ENCODE peak calls at places on chromosomes 5 and 9, in eight cellular contexts. Z is fibroblast of the aortic adventitia, R is lower leg skin, P is choroid plexus epithelial cell, S is AG09309, L is neural progenitor cell, D is dorsolateral prefrontal cortex, T is fibroblast of pulmonary artery. V is an unnamed sample.

GRCh38 chr5:176793736-176794135 is 16.6 kb upstream of the UNC5A start:
- DNase-seq in Z (no peak), R (no peak), P (no peak), S (no peak), L (no peak), D (no peak), T (no peak), V (no peak)

GRCh38 chr9:121483049-121483448 is 16.6 kb downstream of the GGTA1 start:
- DNase-seq in Z (no peak), R (no peak), P (peak; percentile 18), S (no peak), L (no peak), D (no peak), T (no peak), V (peak; percentile 49)

GRCh38 chr5:170551076-170551475 is 47.3 kb downstream of the KCNIP1 start:
- DNase-seq in Z (no peak), R (no peak), P (no peak), S (no peak), L (no peak), D (no peak), T (no peak), V (no peak)

GRCh38 chr5:38830521-38831051 is 15.2 kb upstream of the OSMR start:
- DNase-seq in Z (no peak), R (no peak), P (peak; percentile 54), S (no peak), L (no peak), D (no peak), T (peak; percentile 59), V (peak; percentile 80)

GRCh38 chr5:73564018-73564417 is 1.4 kb downstream of the ANKRA2 start:
- DNase-seq in Z (peak; percentile 17), R (no peak), P (peak; percentile 15), S (no peak), L (no peak), D (no peak), T (peak; percentile 10), V (peak; percentile 25)

GRCh38 chr5:3024541-3024940 is 273.1 kb upstream of the IRX2 start:
- DNase-seq in Z (no peak), R (no peak), P (no peak), S (no peak), L (no peak), D (no peak), T (no peak), V (no peak)

GRCh38 chr9:20658677-20659473 is 25.2 kb upstream of the FOCAD start:
- DNase-seq in Z (no peak), R (no peak), P (peak; percentile 13), S (no peak), L (peak; percentile 30), D (no peak), T (peak; percentile 22), V (no peak)

GRCh38 chr9:9498147-9498546 is 1114.7 kb downstream of the PTPRD start:
- DNase-seq in Z (no peak), R (no peak), P (peak; percentile 0), S (no peak), L (no peak), D (no peak), T (no peak), V (no peak)

GRCh38 chr9:115635680-115636383 is 517.8 kb upstream of the PAPPA start:
- DNase-seq in Z (no peak), R (no peak), P (no peak), S (no peak), L (no peak), D (no peak), T (no peak), V (no peak)

GRCh38 chr5:66989286-66989685 is 207.3 kb downstream of the CD180 start:
- DNase-seq in Z (no peak), R (no peak), P (peak; percentile 89), S (no peak), L (peak; percentile 53), D (no peak), T (no peak), V (no peak)

GRCh38 chr5:52885614-52886013 is 97.9 kb downstream of the ITGA1 start:
- DNase-seq in Z (no peak), R (no peak), P (no peak), S (no peak), L (no peak), D (no peak), T (no peak), V (no peak)

GRCh38 chr5:52878671-52879070 is 91.0 kb downstream of the ITGA1 start:
- DNase-seq in Z (peak; percentile 41), R (no peak), P (peak; percentile 31), S (no peak), L (no peak), D (no peak), T (peak; percentile 64), V (peak; percentile 76)

GRCh38 chr5:52884453-52884852 is 96.7 kb downstream of the ITGA1 start:
- DNase-seq in Z (no peak), R (no peak), P (no peak), S (no peak), L (no peak), D (no peak), T (no peak), V (no peak)

GRCh38 chr5:52880541-52880940 is 92.8 kb downstream of the ITGA1 start:
- DNase-seq in Z (no peak), R (no peak), P (no peak), S (no peak), L (no peak), D (no peak), T (no peak), V (no peak)

DNA sequence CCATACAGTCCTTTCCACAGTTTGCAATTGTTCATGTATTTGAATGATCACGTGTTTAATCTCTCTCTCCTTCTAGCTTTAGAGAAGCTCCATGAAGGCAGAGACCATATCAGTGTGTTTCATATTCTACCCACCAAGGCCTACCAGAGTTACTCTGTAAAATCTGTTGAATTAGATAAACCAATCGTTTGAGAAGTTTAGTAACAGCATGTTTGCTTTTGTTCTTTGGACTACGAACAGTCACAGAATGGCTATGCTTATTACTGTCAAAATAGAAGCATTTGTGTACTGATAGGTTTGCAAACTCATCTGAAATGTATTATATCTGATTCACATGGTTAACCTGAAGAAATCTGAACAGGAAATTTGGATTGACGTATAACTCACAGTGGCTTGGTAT is 93.8 kb downstream of the ITGA1 start:
- DNase-seq in Z (no peak), R (no peak), P (no peak), S (no peak), L (no peak), D (no peak), T (no peak), V (no peak)
- TF ChIP-seq CTCF in Z (no peak), R (no peak), P (no peak), S (no peak), L (no peak), D (no peak), T (no peak), V (no peak)

GRCh38 chr5:124438390-124439380 is 307.8 kb downstream of the ZNF608 start:
- DNase-seq in Z (no peak), R (no peak), P (no peak), S (no peak), L (peak; percentile 37), D (peak; percentile 69), T (no peak), V (no peak)
- H3K4me3 ChIP-seq in Z (no peak overlapping the region), R (no peak overlapping the region), P (no peak overlapping the region), S (no peak overlapping the region), L (no peak overlapping the region), D (peak overlapping the region; percentile 30), T (no peak overlapping the region), V (no peak overlapping the region)

GRCh38 chr5:180466316-180466715 is 27.9 kb upstream of the CNOT6 start:
- DNase-seq in Z (no peak), R (no peak), P (no peak), S (no peak), L (no peak), D (no peak), T (no peak), V (no peak)
- TF ChIP-seq CTCF in Z (no peak), R (no peak), P (no peak), S (no peak), L (no peak), D (no peak), T (no peak), V (no peak)

GRCh38 chr9:137217276-137218211 is 4.5 kb downstream of the RNF208 start:
- DNase-seq in Z (peak; percentile 24), R (peak; percentile 76), P (no peak), S (no peak), L (peak; percentile 60), D (no peak), T (no peak), V (peak; percentile 34)
- H3K4me3 ChIP-seq in Z (peak overlapping the region; percentile 28), R (peak overlapping the region; percentile 25), P (no peak overlapping the region), S (no peak overlapping the region), L (no peak overlapping the region), D (no peak overlapping the region), T (no peak overlapping the region), V (peak overlapping the region; percentile 7)

GRCh38 chr5:129405222-129405621 is 54.9 kb upstream of the ADAMTS19 start:
- DNase-seq in Z (no peak), R (no peak), P (no peak), S (no peak), L (no peak), D (no peak), T (no peak), V (no peak)

GRCh38 chr5:129399069-129399468 is 61.0 kb upstream of the ADAMTS19 start:
- DNase-seq in Z (no peak), R (no peak), P (no peak), S (no peak), L (no peak), D (no peak), T (no peak), V (no peak)

GRCh38 chr5:129395247-129395646 is 64.9 kb upstream of the ADAMTS19 start:
- DNase-seq in Z (no peak), R (no peak), P (no peak), S (no peak), L (no peak), D (no peak), T (no peak), V (no peak)

GRCh38 chr5:129398279-129398678 is 61.8 kb upstream of the ADAMTS19 start:
- DNase-seq in Z (no peak), R (no peak), P (no peak), S (no peak), L (no peak), D (no peak), T (no peak), V (no peak)

GRCh38 chr5:129400395-129400983 is 59.6 kb upstream of the ADAMTS19 start:
- DNase-seq in Z (peak; percentile 4), R (no peak), P (peak; percentile 15), S (no peak), L (no peak), D (no peak), T (peak; percentile 31), V (peak; percentile 25)
- TF ChIP-seq CTCF in Z (peak; percentile 24), R (no peak), P (peak; percentile 32), S (peak; percentile 9), L (peak; percentile 20), D (peak; percentile 32), T (peak; percentile 30), V (peak; percentile 22)

V was measured in fibroblast of mammary gland.